ENCODE peak calls at places on chromosome 22, in five cellular contexts. E is NB4; S is right lobe of liver; W is CD4-positive, alpha-beta T cell; G is transverse colon. X is an unnamed sample.
A peak's percentile ranks its signal among the peaks of the same experiment; 100 is the strongest.

GRCh38 chr22:35354068-35354467 is 26.8 kb upstream of the HMOX1 start:
- DNase-seq in E (no peak), S (no peak), W (no peak), G (no peak), X (no peak)

GRCh38 chr22:47166446-47167016 is 404.1 kb downstream of the TBC1D22A start:
- DNase-seq in E (no peak), S (no peak), W (no peak), G (no peak), X (no peak)

GRCh38 chr22:42365337-42365865 is 66.8 kb downstream of the NFAM1 start:
- DNase-seq in E (no peak), S (no peak), W (no peak), G (no peak), X (no peak)

GRCh38 chr22:30235687-30236170 is 10.8 kb downstream of the LIF start:
- DNase-seq in E (no peak), S (no peak), W (no peak), G (no peak), X (no peak)

GRCh38 chr22:48535868-48536690 is 1291.6 kb downstream of the BRD1 start:
- DNase-seq in E (no peak), S (no peak), W (no peak), G (no peak), X (no peak)

GRCh38 chr22:46612904-46613605 is 7.1 kb upstream of the GRAMD4 start:
- DNase-seq in E (no peak), S (no peak), W (no peak), G (peak; percentile 69), X (no peak)

GRCh38 chr22:35915477-35916013 is 113.1 kb downstream of the RBFOX2 start:
- DNase-seq in E (peak; percentile 17), S (no peak), W (no peak), G (no peak), X (no peak)

GRCh38 chr22:38214248-38215056 is 12.7 kb downstream of the MAFF start:
- DNase-seq in E (no peak), S (peak; percentile 90), W (peak; percentile 71), G (peak; percentile 83), X (no peak)

GRCh38 chr22:44245438-44245837 is 64.7 kb downstream of the PARVG start:
- DNase-seq in E (no peak), S (no peak), W (no peak), G (no peak), X (no peak)

GRCh38 chr22:42074153-42074750 is at the start of gene PHETA2:
- DNase-seq in E (no peak), S (peak; percentile 47), W (peak; percentile 43), G (peak; percentile 63), X (no peak)

GRCh38 chr22:20210473-20211059 is 57.6 kb downstream of the RTN4R start:
- DNase-seq in E (no peak), S (no peak), W (no peak), G (no peak), X (no peak)

GRCh38 chr22:42261266-42261665 is 9.2 kb downstream of the TCF20 start:
- DNase-seq in E (no peak), S (no peak), W (no peak), G (no peak), X (no peak)

GRCh38 chr22:38455530-38456271 is 702 bp upstream of the KCNJ4 start:
- DNase-seq in E (no peak), S (no peak), W (no peak), G (no peak), X (no peak)

DNA sequence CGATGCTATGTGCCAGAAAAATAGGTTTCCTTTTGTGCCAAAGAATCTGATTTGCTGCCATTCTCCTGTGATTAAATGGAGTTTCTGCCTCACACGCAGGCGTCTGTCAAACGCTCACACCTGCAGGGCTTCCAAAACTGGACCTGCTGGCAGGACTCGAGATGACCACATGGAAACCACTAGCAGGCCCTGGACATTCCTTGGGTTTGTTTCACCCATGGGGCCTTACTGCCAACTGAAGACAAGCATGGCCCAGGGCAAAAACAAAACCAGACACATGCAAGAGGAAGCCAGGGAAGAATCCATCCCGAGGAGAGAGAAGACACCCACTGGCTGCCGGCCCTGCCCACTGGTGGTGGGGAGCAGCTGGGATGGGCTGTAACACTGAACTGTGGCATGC is 55.9 kb upstream of the MN1 start:
- DNase-seq in E (no peak), S (no peak), W (no peak), G (no peak), X (no peak)
- TF ChIP-seq CTCF in E (no peak), S (no peak), W (no peak), G (no peak), X (no peak)

GRCh38 chr22:49993649-49994360 is 18.8 kb downstream of the IL17REL start:
- DNase-seq in E (no peak), S (no peak), W (no peak), G (no peak), X (no peak)
- TF ChIP-seq CTCF in E (no peak), S (no peak), W (peak; percentile 13), G (no peak), X (no peak)

DNA sequence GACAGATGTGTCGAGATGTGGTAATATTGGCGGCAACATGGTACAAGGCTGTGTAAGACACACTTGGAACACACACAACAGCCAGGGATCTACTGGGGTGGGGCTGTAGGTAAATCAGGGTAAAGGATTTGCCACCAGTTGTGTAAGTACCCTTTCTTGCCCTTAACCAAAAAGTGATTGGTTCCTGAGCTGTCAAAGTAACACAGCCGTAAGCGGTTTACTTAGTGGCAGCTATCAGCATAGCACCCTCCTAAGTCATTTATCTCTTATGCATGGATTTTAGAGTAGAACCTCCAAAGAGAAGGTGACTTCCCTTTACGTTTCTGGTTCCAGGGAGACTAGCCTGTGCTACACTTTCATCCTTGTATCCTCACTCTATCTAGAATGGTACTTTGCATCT is 57.2 kb downstream of the SPECC1L start:
- DNase-seq in E (peak; percentile 8), S (no peak), W (no peak), G (no peak), X (no peak)
- TF ChIP-seq CTCF in E (no peak), S (no peak), W (no peak), G (no peak), X (no peak)

DNA sequence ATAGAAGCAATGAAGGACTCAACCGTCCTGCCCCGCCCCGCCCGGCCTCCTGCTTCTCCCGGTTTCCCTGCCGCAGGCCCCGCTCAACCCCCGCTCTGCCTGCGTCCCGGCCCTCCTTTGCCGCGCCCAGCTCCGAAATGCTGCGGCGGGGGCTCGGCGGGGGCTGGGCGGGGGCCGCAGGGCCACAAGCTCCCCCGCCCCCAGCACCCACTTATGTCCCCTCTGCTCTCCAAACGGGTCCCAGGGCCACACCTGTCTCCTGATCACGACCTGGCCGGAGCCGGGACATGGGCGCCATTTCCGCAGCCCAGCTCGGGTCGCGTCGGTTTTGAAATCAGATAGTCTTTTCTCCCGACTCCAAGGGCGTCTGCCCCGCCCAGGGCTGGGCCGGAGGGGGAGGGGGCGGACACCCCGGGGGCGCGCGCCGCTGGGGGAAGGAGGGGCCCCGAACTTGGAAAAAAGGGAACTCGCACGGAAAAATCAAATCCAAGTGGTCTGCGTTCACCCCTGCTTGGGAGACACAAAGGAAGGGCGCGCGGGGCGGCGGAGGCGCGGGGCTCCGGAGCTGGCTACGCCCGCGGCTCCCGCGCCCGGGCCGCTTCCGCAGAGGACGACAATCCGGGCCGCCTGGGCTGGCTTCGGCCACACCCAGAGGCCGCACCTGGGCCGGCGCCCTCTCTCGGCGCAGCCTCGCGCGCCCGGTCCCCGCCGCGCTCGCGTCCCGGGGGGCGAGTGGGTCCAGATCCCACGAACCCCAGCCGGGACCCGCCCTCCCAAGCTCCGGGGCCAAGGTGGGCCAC is 70.5 kb upstream of the EP300 start:
- DNase-seq in E (peak; percentile 87), S (peak; percentile 72), W (peak; percentile 41), G (peak; percentile 81), X (no peak)
- TF ChIP-seq CTCF in E (no peak), S (peak; percentile 30), W (no peak), G (no peak), X (peak; percentile 21)

DNA sequence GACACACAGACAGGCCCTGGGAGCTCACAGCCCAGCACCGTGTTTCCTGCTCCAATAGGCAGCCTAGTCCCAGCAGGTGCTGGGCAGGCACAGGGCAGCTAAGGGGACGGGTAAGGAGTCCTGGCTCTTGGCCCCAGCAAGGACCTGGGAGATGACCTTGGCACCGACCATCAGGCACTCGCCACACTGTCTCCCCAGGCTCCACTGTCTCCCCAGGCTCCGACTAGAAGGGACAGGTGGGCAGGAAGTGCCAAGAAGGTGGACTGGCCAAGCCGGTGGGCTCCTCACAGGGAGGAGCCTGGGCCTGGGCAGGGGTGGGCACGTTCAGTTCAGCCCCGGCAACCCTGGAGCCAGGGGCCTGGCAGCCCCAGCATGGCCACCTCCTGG is 193.9 kb downstream of the IGLL1 start:
- DNase-seq in E (no peak), S (no peak), W (no peak), G (no peak), X (no peak)
- TF ChIP-seq CTCF in E (no peak), S (no peak), W (peak; percentile 35), G (no peak), X (no peak)

X was measured in GM12864.